ENCODE peak calls at places on chromosomes 13 and 19, in nine cellular contexts. One of them, this sample, is unnamed.
A peak's percentile ranks its signal among the peaks of the same experiment; 100 is the strongest.

GRCh38 chr19:10344780-10345179 is 5.4 kb upstream of the ICAM3 start:
- DNase-seq in astrocyte: no peak
- DNase-seq in left ventricle myocardium inferior: no peak
- DNase-seq in uterus: no peak
- DNase-seq in HT1080: no peak
- DNase-seq in activated CD8-positive, alpha-beta memory T cell treated with anti-CD3 and anti-CD28 coated beads for 48 hours: no peak
- DNase-seq in stimulated activated naive CD4-positive, alpha-beta T cell: no peak
- DNase-seq in stimulated activated CD4-positive, alpha-beta T cell treated with anti-CD3 and anti-CD28 coated beads, Interleukin-2, amount 100 ng/mL, for 24 hours: no peak
- DNase-seq in EL: peak; percentile 70
- DNase-seq in this sample: no peak

GRCh38 chr19:43759515-43759914 is 4.8 kb upstream of the SMG9 start:
- DNase-seq in activated CD8-positive, alpha-beta memory T cell treated with anti-CD3 and anti-CD28 coated beads for 48 hours: no peak
- DNase-seq in EL: peak; percentile 91
- DNase-seq in stimulated activated naive CD4-positive, alpha-beta T cell: no peak
- DNase-seq in left ventricle myocardium inferior: no peak
- DNase-seq in astrocyte: peak; percentile 65
- DNase-seq in stimulated activated CD4-positive, alpha-beta T cell treated with anti-CD3 and anti-CD28 coated beads, Interleukin-2, amount 100 ng/mL, for 24 hours: no peak
- DNase-seq in HT1080: peak; percentile 97
- DNase-seq in uterus: no peak
- DNase-seq in this sample: no peak

GRCh38 chr19:5943623-5944022 is 29.6 kb downstream of the CAPS start:
- DNase-seq in EL: peak; percentile 20
- DNase-seq in left ventricle myocardium inferior: no peak
- DNase-seq in uterus: no peak
- DNase-seq in stimulated activated naive CD4-positive, alpha-beta T cell: no peak
- DNase-seq in astrocyte: peak; percentile 43
- DNase-seq in stimulated activated CD4-positive, alpha-beta T cell treated with anti-CD3 and anti-CD28 coated beads, Interleukin-2, amount 100 ng/mL, for 24 hours: no peak
- DNase-seq in activated CD8-positive, alpha-beta memory T cell treated with anti-CD3 and anti-CD28 coated beads for 48 hours: no peak
- DNase-seq in HT1080: no peak
- DNase-seq in this sample: no peak

GRCh38 chr13:57632276-57633140 is 964 bp downstream of the PCDH17 start:
- DNase-seq in astrocyte: peak; percentile 36
- DNase-seq in uterus: no peak
- DNase-seq in stimulated activated naive CD4-positive, alpha-beta T cell: no peak
- DNase-seq in left ventricle myocardium inferior: no peak
- DNase-seq in activated CD8-positive, alpha-beta memory T cell treated with anti-CD3 and anti-CD28 coated beads for 48 hours: no peak
- DNase-seq in stimulated activated CD4-positive, alpha-beta T cell treated with anti-CD3 and anti-CD28 coated beads, Interleukin-2, amount 100 ng/mL, for 24 hours: peak; percentile 1
- DNase-seq in EL: no peak
- DNase-seq in HT1080: no peak
- DNase-seq in this sample: no peak

GRCh38 chr13:25709088-25709487 is 337.3 kb downstream of the ATP8A2 start:
- DNase-seq in astrocyte: no peak
- DNase-seq in uterus: no peak
- DNase-seq in left ventricle myocardium inferior: no peak
- DNase-seq in stimulated activated naive CD4-positive, alpha-beta T cell: no peak
- DNase-seq in HT1080: no peak
- DNase-seq in activated CD8-positive, alpha-beta memory T cell treated with anti-CD3 and anti-CD28 coated beads for 48 hours: no peak
- DNase-seq in EL: no peak
- DNase-seq in stimulated activated CD4-positive, alpha-beta T cell treated with anti-CD3 and anti-CD28 coated beads, Interleukin-2, amount 100 ng/mL, for 24 hours: no peak
- DNase-seq in this sample: no peak

GRCh38 chr13:71865858-71866172 is 1.2 kb downstream of the DACH1 start:
- DNase-seq in left ventricle myocardium inferior: peak; percentile 18
- DNase-seq in activated CD8-positive, alpha-beta memory T cell treated with anti-CD3 and anti-CD28 coated beads for 48 hours: no peak
- DNase-seq in uterus: peak; percentile 12
- DNase-seq in astrocyte: no peak
- DNase-seq in HT1080: no peak
- DNase-seq in stimulated activated CD4-positive, alpha-beta T cell treated with anti-CD3 and anti-CD28 coated beads, Interleukin-2, amount 100 ng/mL, for 24 hours: peak; percentile 3
- DNase-seq in stimulated activated naive CD4-positive, alpha-beta T cell: no peak
- DNase-seq in EL: no peak
- DNase-seq in this sample: no peak

GRCh38 chr19:34316741-34317241 is 48.2 kb upstream of the GPI start:
- DNase-seq in left ventricle myocardium inferior: no peak
- DNase-seq in stimulated activated naive CD4-positive, alpha-beta T cell: no peak
- DNase-seq in uterus: no peak
- DNase-seq in HT1080: peak; percentile 75
- DNase-seq in stimulated activated CD4-positive, alpha-beta T cell treated with anti-CD3 and anti-CD28 coated beads, Interleukin-2, amount 100 ng/mL, for 24 hours: no peak
- DNase-seq in astrocyte: peak; percentile 40
- DNase-seq in EL: peak; percentile 68
- DNase-seq in activated CD8-positive, alpha-beta memory T cell treated with anti-CD3 and anti-CD28 coated beads for 48 hours: no peak
- DNase-seq in this sample: no peak

GRCh38 chr19:55778331-55778730 is 9.4 kb downstream of the RFPL4AL1 start:
- DNase-seq in stimulated activated naive CD4-positive, alpha-beta T cell: no peak
- DNase-seq in HT1080: no peak
- DNase-seq in uterus: no peak
- DNase-seq in activated CD8-positive, alpha-beta memory T cell treated with anti-CD3 and anti-CD28 coated beads for 48 hours: no peak
- DNase-seq in astrocyte: no peak
- DNase-seq in EL: no peak
- DNase-seq in stimulated activated CD4-positive, alpha-beta T cell treated with anti-CD3 and anti-CD28 coated beads, Interleukin-2, amount 100 ng/mL, for 24 hours: no peak
- DNase-seq in left ventricle myocardium inferior: no peak
- DNase-seq in this sample: no peak

GRCh38 chr13:74264333-74264732 is 130.1 kb upstream of the KLF12 start:
- DNase-seq in left ventricle myocardium inferior: no peak
- DNase-seq in astrocyte: no peak
- DNase-seq in EL: no peak
- DNase-seq in uterus: no peak
- DNase-seq in stimulated activated naive CD4-positive, alpha-beta T cell: no peak
- DNase-seq in activated CD8-positive, alpha-beta memory T cell treated with anti-CD3 and anti-CD28 coated beads for 48 hours: no peak
- DNase-seq in stimulated activated CD4-positive, alpha-beta T cell treated with anti-CD3 and anti-CD28 coated beads, Interleukin-2, amount 100 ng/mL, for 24 hours: no peak
- DNase-seq in HT1080: no peak
- DNase-seq in this sample: no peak

GRCh38 chr19:53172892-53173291 is 14.0 kb upstream of the ZNF347 start:
- DNase-seq in EL: peak; percentile 37
- DNase-seq in HT1080: no peak
- DNase-seq in activated CD8-positive, alpha-beta memory T cell treated with anti-CD3 and anti-CD28 coated beads for 48 hours: no peak
- DNase-seq in stimulated activated naive CD4-positive, alpha-beta T cell: no peak
- DNase-seq in uterus: no peak
- DNase-seq in left ventricle myocardium inferior: no peak
- DNase-seq in stimulated activated CD4-positive, alpha-beta T cell treated with anti-CD3 and anti-CD28 coated beads, Interleukin-2, amount 100 ng/mL, for 24 hours: no peak
- DNase-seq in astrocyte: no peak
- DNase-seq in this sample: no peak

GRCh38 chr19:10819124-10820060 is 16.6 kb downstream of the TMED1 start:
- DNase-seq in HT1080: no peak
- DNase-seq in uterus: no peak
- DNase-seq in astrocyte: no peak
- DNase-seq in EL: no peak
- DNase-seq in stimulated activated naive CD4-positive, alpha-beta T cell: no peak
- DNase-seq in left ventricle myocardium inferior: no peak
- DNase-seq in activated CD8-positive, alpha-beta memory T cell treated with anti-CD3 and anti-CD28 coated beads for 48 hours: no peak
- DNase-seq in stimulated activated CD4-positive, alpha-beta T cell treated with anti-CD3 and anti-CD28 coated beads, Interleukin-2, amount 100 ng/mL, for 24 hours: no peak
- DNase-seq in this sample: no peak

GRCh38 chr19:38735257-38735686 is 9.0 kb downstream of the CAPN12 start:
- DNase-seq in astrocyte: no peak
- DNase-seq in EL: no peak
- DNase-seq in stimulated activated CD4-positive, alpha-beta T cell treated with anti-CD3 and anti-CD28 coated beads, Interleukin-2, amount 100 ng/mL, for 24 hours: no peak
- DNase-seq in activated CD8-positive, alpha-beta memory T cell treated with anti-CD3 and anti-CD28 coated beads for 48 hours: no peak
- DNase-seq in uterus: peak; percentile 43
- DNase-seq in HT1080: no peak
- DNase-seq in left ventricle myocardium inferior: no peak
- DNase-seq in stimulated activated naive CD4-positive, alpha-beta T cell: peak; percentile 18
- DNase-seq in this sample: peak; percentile 52

GRCh38 chr19:34600366-34600765 is 76.6 kb downstream of the SCGB2B2 start:
- DNase-seq in stimulated activated naive CD4-positive, alpha-beta T cell: no peak
- DNase-seq in EL: no peak
- DNase-seq in stimulated activated CD4-positive, alpha-beta T cell treated with anti-CD3 and anti-CD28 coated beads, Interleukin-2, amount 100 ng/mL, for 24 hours: no peak
- DNase-seq in HT1080: no peak
- DNase-seq in uterus: no peak
- DNase-seq in activated CD8-positive, alpha-beta memory T cell treated with anti-CD3 and anti-CD28 coated beads for 48 hours: no peak
- DNase-seq in astrocyte: no peak
- DNase-seq in left ventricle myocardium inferior: no peak
- DNase-seq in this sample: no peak

GRCh38 chr19:18264956-18265610 is 9.2 kb downstream of the IQCN start:
- DNase-seq in activated CD8-positive, alpha-beta memory T cell treated with anti-CD3 and anti-CD28 coated beads for 48 hours: no peak
- DNase-seq in astrocyte: no peak
- DNase-seq in left ventricle myocardium inferior: no peak
- DNase-seq in stimulated activated CD4-positive, alpha-beta T cell treated with anti-CD3 and anti-CD28 coated beads, Interleukin-2, amount 100 ng/mL, for 24 hours: no peak
- DNase-seq in uterus: peak; percentile 17
- DNase-seq in EL: no peak
- DNase-seq in HT1080: no peak
- DNase-seq in stimulated activated naive CD4-positive, alpha-beta T cell: no peak
- DNase-seq in this sample: no peak

GRCh38 chr13:27536361-27537101 is 83.8 kb downstream of the LNX2 start:
- DNase-seq in stimulated activated naive CD4-positive, alpha-beta T cell: no peak
- DNase-seq in left ventricle myocardium inferior: no peak
- DNase-seq in activated CD8-positive, alpha-beta memory T cell treated with anti-CD3 and anti-CD28 coated beads for 48 hours: no peak
- DNase-seq in EL: no peak
- DNase-seq in HT1080: no peak
- DNase-seq in astrocyte: no peak
- DNase-seq in uterus: no peak
- DNase-seq in stimulated activated CD4-positive, alpha-beta T cell treated with anti-CD3 and anti-CD28 coated beads, Interleukin-2, amount 100 ng/mL, for 24 hours: no peak
- DNase-seq in this sample: no peak

GRCh38 chr19:14116918-14117578 is 514 bp downstream of the PRKACA start:
- DNase-seq in HT1080: no peak
- DNase-seq in left ventricle myocardium inferior: peak; percentile 42
- DNase-seq in astrocyte: no peak
- DNase-seq in activated CD8-positive, alpha-beta memory T cell treated with anti-CD3 and anti-CD28 coated beads for 48 hours: no peak
- DNase-seq in uterus: peak; percentile 50
- DNase-seq in stimulated activated naive CD4-positive, alpha-beta T cell: peak; percentile 24
- DNase-seq in stimulated activated CD4-positive, alpha-beta T cell treated with anti-CD3 and anti-CD28 coated beads, Interleukin-2, amount 100 ng/mL, for 24 hours: no peak
- DNase-seq in EL: no peak
- DNase-seq in this sample: peak; percentile 14

GRCh38 chr13:114015608-114016295 is 41.9 kb upstream of the C13orf46 start:
- DNase-seq in uterus: no peak
- DNase-seq in left ventricle myocardium inferior: no peak
- DNase-seq in EL: no peak
- DNase-seq in activated CD8-positive, alpha-beta memory T cell treated with anti-CD3 and anti-CD28 coated beads for 48 hours: no peak
- DNase-seq in HT1080: no peak
- DNase-seq in stimulated activated naive CD4-positive, alpha-beta T cell: no peak
- DNase-seq in astrocyte: no peak
- DNase-seq in stimulated activated CD4-positive, alpha-beta T cell treated with anti-CD3 and anti-CD28 coated beads, Interleukin-2, amount 100 ng/mL, for 24 hours: peak; percentile 19
- DNase-seq in this sample: no peak

GRCh38 chr19:53157601-53158000 is 1.3 kb downstream of the ZNF347 start:
- DNase-seq in left ventricle myocardium inferior: no peak
- DNase-seq in stimulated activated CD4-positive, alpha-beta T cell treated with anti-CD3 and anti-CD28 coated beads, Interleukin-2, amount 100 ng/mL, for 24 hours: no peak
- DNase-seq in uterus: no peak
- DNase-seq in EL: peak; percentile 41
- DNase-seq in activated CD8-positive, alpha-beta memory T cell treated with anti-CD3 and anti-CD28 coated beads for 48 hours: no peak
- DNase-seq in astrocyte: peak; percentile 5
- DNase-seq in stimulated activated naive CD4-positive, alpha-beta T cell: no peak
- DNase-seq in HT1080: no peak
- DNase-seq in this sample: no peak

GRCh38 chr13:33722216-33722900 is 95.6 kb upstream of the RFC3 start:
- DNase-seq in HT1080: no peak
- DNase-seq in EL: peak; percentile 8
- DNase-seq in left ventricle myocardium inferior: no peak
- DNase-seq in stimulated activated naive CD4-positive, alpha-beta T cell: no peak
- DNase-seq in activated CD8-positive, alpha-beta memory T cell treated with anti-CD3 and anti-CD28 coated beads for 48 hours: no peak
- DNase-seq in astrocyte: no peak
- DNase-seq in stimulated activated CD4-positive, alpha-beta T cell treated with anti-CD3 and anti-CD28 coated beads, Interleukin-2, amount 100 ng/mL, for 24 hours: no peak
- DNase-seq in uterus: no peak
- DNase-seq in this sample: no peak

GRCh38 chr19:45613926-45614725 is 12.1 kb upstream of the GPR4 start:
- DNase-seq in EL: peak; percentile 94
- DNase-seq in astrocyte: peak; percentile 86
- DNase-seq in HT1080: peak; percentile 98
- DNase-seq in stimulated activated naive CD4-positive, alpha-beta T cell: no peak
- DNase-seq in uterus: peak; percentile 28
- DNase-seq in left ventricle myocardium inferior: no peak
- DNase-seq in stimulated activated CD4-positive, alpha-beta T cell treated with anti-CD3 and anti-CD28 coated beads, Interleukin-2, amount 100 ng/mL, for 24 hours: peak; percentile 50
- DNase-seq in activated CD8-positive, alpha-beta memory T cell treated with anti-CD3 and anti-CD28 coated beads for 48 hours: no peak
- DNase-seq in this sample: no peak

GRCh38 chr13:41271456-41272285 is 8.3 kb upstream of the MTRF1 start:
- DNase-seq in astrocyte: no peak
- DNase-seq in stimulated activated CD4-positive, alpha-beta T cell treated with anti-CD3 and anti-CD28 coated beads, Interleukin-2, amount 100 ng/mL, for 24 hours: no peak
- DNase-seq in HT1080: no peak
- DNase-seq in EL: no peak
- DNase-seq in left ventricle myocardium inferior: no peak
- DNase-seq in activated CD8-positive, alpha-beta memory T cell treated with anti-CD3 and anti-CD28 coated beads for 48 hours: no peak
- DNase-seq in stimulated activated naive CD4-positive, alpha-beta T cell: no peak
- DNase-seq in uterus: no peak
- DNase-seq in this sample: no peak

GRCh38 chr19:7442423-7442822 is 46.4 kb downstream of the PEX11G start:
- DNase-seq in EL: no peak
- DNase-seq in activated CD8-positive, alpha-beta memory T cell treated with anti-CD3 and anti-CD28 coated beads for 48 hours: no peak
- DNase-seq in astrocyte: no peak
- DNase-seq in stimulated activated CD4-positive, alpha-beta T cell treated with anti-CD3 and anti-CD28 coated beads, Interleukin-2, amount 100 ng/mL, for 24 hours: no peak
- DNase-seq in left ventricle myocardium inferior: peak; percentile 38
- DNase-seq in HT1080: no peak
- DNase-seq in uterus: peak; percentile 27
- DNase-seq in stimulated activated naive CD4-positive, alpha-beta T cell: no peak
- DNase-seq in this sample: no peak

GRCh38 chr19:33297401-33298145 is 4.8 kb downstream of the CEBPA start:
- DNase-seq in stimulated activated CD4-positive, alpha-beta T cell treated with anti-CD3 and anti-CD28 coated beads, Interleukin-2, amount 100 ng/mL, for 24 hours: no peak
- DNase-seq in left ventricle myocardium inferior: no peak
- DNase-seq in uterus: peak; percentile 4
- DNase-seq in EL: no peak
- DNase-seq in stimulated activated naive CD4-positive, alpha-beta T cell: no peak
- DNase-seq in activated CD8-positive, alpha-beta memory T cell treated with anti-CD3 and anti-CD28 coated beads for 48 hours: no peak
- DNase-seq in HT1080: no peak
- DNase-seq in astrocyte: no peak
- DNase-seq in this sample: no peak

GRCh38 chr19:37979547-37980082 is 72.6 kb downstream of the SIPA1L3 start:
- DNase-seq in uterus: no peak
- DNase-seq in EL: no peak
- DNase-seq in left ventricle myocardium inferior: no peak
- DNase-seq in stimulated activated naive CD4-positive, alpha-beta T cell: no peak
- DNase-seq in HT1080: no peak
- DNase-seq in stimulated activated CD4-positive, alpha-beta T cell treated with anti-CD3 and anti-CD28 coated beads, Interleukin-2, amount 100 ng/mL, for 24 hours: no peak
- DNase-seq in astrocyte: peak; percentile 59
- DNase-seq in activated CD8-positive, alpha-beta memory T cell treated with anti-CD3 and anti-CD28 coated beads for 48 hours: no peak
- DNase-seq in this sample: no peak

GRCh38 chr13:99377641-99378040 is 70.4 kb upstream of the GPR183 start:
- DNase-seq in stimulated activated naive CD4-positive, alpha-beta T cell: no peak
- DNase-seq in left ventricle myocardium inferior: no peak
- DNase-seq in uterus: no peak
- DNase-seq in EL: no peak
- DNase-seq in activated CD8-positive, alpha-beta memory T cell treated with anti-CD3 and anti-CD28 coated beads for 48 hours: no peak
- DNase-seq in astrocyte: no peak
- DNase-seq in stimulated activated CD4-positive, alpha-beta T cell treated with anti-CD3 and anti-CD28 coated beads, Interleukin-2, amount 100 ng/mL, for 24 hours: no peak
- DNase-seq in HT1080: no peak
- DNase-seq in this sample: no peak

GRCh38 chr13:106597190-106597589 is 29.3 kb upstream of the ARGLU1 start:
- DNase-seq in stimulated activated naive CD4-positive, alpha-beta T cell: no peak
- DNase-seq in astrocyte: no peak
- DNase-seq in EL: no peak
- DNase-seq in activated CD8-positive, alpha-beta memory T cell treated with anti-CD3 and anti-CD28 coated beads for 48 hours: no peak
- DNase-seq in uterus: no peak
- DNase-seq in stimulated activated CD4-positive, alpha-beta T cell treated with anti-CD3 and anti-CD28 coated beads, Interleukin-2, amount 100 ng/mL, for 24 hours: no peak
- DNase-seq in HT1080: no peak
- DNase-seq in left ventricle myocardium inferior: peak; percentile 77
- DNase-seq in this sample: no peak

GRCh38 chr13:87820221-87820620 is 149.1 kb downstream of the SLITRK5 start:
- DNase-seq in astrocyte: no peak
- DNase-seq in EL: no peak
- DNase-seq in stimulated activated CD4-positive, alpha-beta T cell treated with anti-CD3 and anti-CD28 coated beads, Interleukin-2, amount 100 ng/mL, for 24 hours: no peak
- DNase-seq in HT1080: no peak
- DNase-seq in left ventricle myocardium inferior: no peak
- DNase-seq in activated CD8-positive, alpha-beta memory T cell treated with anti-CD3 and anti-CD28 coated beads for 48 hours: no peak
- DNase-seq in uterus: no peak
- DNase-seq in stimulated activated naive CD4-positive, alpha-beta T cell: no peak
- DNase-seq in this sample: no peak

GRCh38 chr13:105982219-105982618 is 553.2 kb downstream of the EFNB2 start:
- DNase-seq in EL: no peak
- DNase-seq in left ventricle myocardium inferior: no peak
- DNase-seq in stimulated activated naive CD4-positive, alpha-beta T cell: no peak
- DNase-seq in stimulated activated CD4-positive, alpha-beta T cell treated with anti-CD3 and anti-CD28 coated beads, Interleukin-2, amount 100 ng/mL, for 24 hours: no peak
- DNase-seq in activated CD8-positive, alpha-beta memory T cell treated with anti-CD3 and anti-CD28 coated beads for 48 hours: no peak
- DNase-seq in HT1080: no peak
- DNase-seq in uterus: no peak
- DNase-seq in astrocyte: no peak
- DNase-seq in this sample: no peak

This sample was measured in CD4-positive, alpha-beta memory T cell.